ENCODE peak calls at places on chromosomes 3 and 15, in eight cellular contexts. D is NCI-H1694 treated with DMSO at 0.1 percent for 48 hours; J is activated CD4-positive, alpha-beta T cell treated with anti-CD3 and anti-CD28 coated beads, Interleukin-2, amount 50 U/mL, for 1 hour; S is AG08396; G is NCI-H1092; T is M059J; N is transverse colon; C is retina. X is an unnamed sample.

GRCh38 chr15:63372753-63373152 is 8.9 kb downstream of the CA12 start:
- DNase-seq in J (no peak), T (peak), N (no peak), G (no peak), C (no peak), S (no peak), D (no peak), X (peak)

GRCh38 chr3:115695081-115695480 is 71.8 kb downstream of the GAP43 start:
- DNase-seq in D (no peak), J (no peak), N (no peak), C (no peak), T (no peak), S (no peak), G (no peak), X (no peak)

GRCh38 chr3:30511524-30512278 is 94.7 kb upstream of the TGFBR2 start:
- DNase-seq in N (no peak), C (no peak), T (peak), D (no peak), S (peak), J (no peak), G (no peak), X (no peak)

GRCh38 chr15:45399381-45400212 is 21.3 kb upstream of the GATM start:
- DNase-seq in G (peak), J (no peak), N (no peak), C (peak), D (peak), S (peak), T (peak), X (peak)

GRCh38 chr3:88433572-88433971 is 283.8 kb downstream of the C3orf38 start:
- DNase-seq in J (no peak), T (no peak), N (no peak), S (no peak), D (peak), C (peak), G (no peak), X (peak)

GRCh38 chr3:130748520-130748919 is 1.9 kb upstream of the PIK3R4 start:
- DNase-seq in T (no peak), S (no peak), C (no peak), J (no peak), D (no peak), G (no peak), N (no peak), X (peak)

GRCh38 chr15:64773606-64774555 is 1.5 kb downstream of the RBPMS2 start:
- DNase-seq in J (no peak), T (no peak), N (no peak), S (no peak), D (no peak), G (no peak), C (peak), X (peak)

GRCh38 chr15:77904436-77904821 is 173.1 kb downstream of the TBC1D2B start:
- DNase-seq in T (no peak), C (no peak), S (no peak), J (no peak), G (no peak), D (no peak), N (no peak), X (no peak)

GRCh38 chr15:47371939-47372338 is 345.4 kb upstream of the SEMA6D start:
- DNase-seq in S (no peak), J (no peak), N (no peak), T (no peak), G (no peak), C (no peak), D (no peak), X (no peak)

GRCh38 chr3:157832588-157832987 is 273.6 kb downstream of the SHOX2 start:
- DNase-seq in G (no peak), T (peak), N (no peak), C (no peak), S (peak), D (no peak), J (no peak), X (no peak)

GRCh38 chr3:42025388-42026138 is 63.7 kb upstream of the ULK4 start:
- DNase-seq in J (no peak), T (peak), D (peak), C (peak), S (peak), G (peak), N (peak), X (peak)

GRCh38 chr15:64536244-64536836 is 76.0 kb downstream of the ZNF609 start:
- DNase-seq in T (peak), C (no peak), S (peak), G (no peak), N (no peak), J (no peak), D (no peak), X (no peak)

GRCh38 chr3:117184574-117184973 is 475.0 kb downstream of the TUSC7 start:
- DNase-seq in C (no peak), J (no peak), D (no peak), S (peak), N (no peak), G (no peak), T (no peak), X (no peak)

GRCh38 chr3:84621823-84622222 is 337.0 kb upstream of the CADM2 start:
- DNase-seq in J (no peak), G (no peak), S (no peak), T (no peak), N (no peak), C (no peak), D (no peak), X (no peak)

GRCh38 chr3:19866751-19867347 is 67.2 kb downstream of the EFHB start:
- DNase-seq in J (peak), N (peak), T (peak), S (peak), C (peak), D (peak), G (no peak), X (peak)

GRCh38 chr3:10952525-10952924 is 40.0 kb upstream of the SLC6A1 start:
- DNase-seq in D (no peak), N (no peak), C (no peak), T (no peak), G (no peak), J (no peak), S (no peak), X (no peak)

GRCh38 chr3:10551139-10551538 is 45.8 kb upstream of the ATP2B2 start:
- DNase-seq in N (no peak), C (no peak), J (no peak), D (no peak), G (no peak), S (no peak), T (no peak), X (no peak)

GRCh38 chr3:69236808-69237707 is 114.7 kb upstream of the LMOD3 start:
- DNase-seq in C (no peak), N (peak), T (no peak), G (no peak), D (no peak), S (no peak), J (no peak), X (peak)

GRCh38 chr15:39869858-39870515 is 50.1 kb downstream of the GPR176 start:
- DNase-seq in G (no peak), C (no peak), J (no peak), T (no peak), S (no peak), N (no peak), D (no peak), X (no peak)

GRCh38 chr3:11543948-11544387 is 99.7 kb downstream of the VGLL4 start:
- DNase-seq in G (no peak), D (no peak), N (no peak), T (no peak), S (no peak), J (no peak), C (no peak), X (no peak)

GRCh38 chr3:142088522-142088921 is 60.8 kb downstream of the TFDP2 start:
- DNase-seq in D (no peak), J (no peak), S (no peak), C (no peak), G (no peak), T (peak), N (no peak), X (peak)

GRCh38 chr3:141239551-141240281 is 8.1 kb downstream of the PXYLP1 start:
- DNase-seq in D (no peak), N (no peak), G (peak), S (no peak), J (no peak), T (peak), C (no peak), X (peak)

GRCh38 chr15:74336061-74337005 is 31.1 kb downstream of the CYP11A1 start:
- DNase-seq in G (no peak), S (no peak), C (no peak), J (no peak), D (no peak), N (no peak), T (peak), X (no peak)

GRCh38 chr15:37872661-37873060 is 61.8 kb upstream of the TMCO5A start:
- DNase-seq in N (no peak), G (peak), J (no peak), T (no peak), D (no peak), S (no peak), C (no peak), X (peak)

GRCh38 chr3:435969-436492 is 239.5 kb downstream of the CHL1 start:
- DNase-seq in D (no peak), S (no peak), N (no peak), G (no peak), T (no peak), J (no peak), C (no peak), X (peak)

GRCh38 chr15:52255008-52255407 is 40.6 kb downstream of the MYO5C start:
- DNase-seq in J (no peak), N (no peak), T (peak), S (no peak), G (no peak), C (no peak), D (no peak), X (no peak)

GRCh38 chr15:77076325-77076915 is 5.5 kb upstream of the TSPAN3 start:
- DNase-seq in N (no peak), J (no peak), T (no peak), G (no peak), C (no peak), S (no peak), D (no peak), X (no peak)